ENCODE peak calls at places on chromosomes 16 and 17, in five cellular contexts. U is Peyer's patch; X is activated effector memory CD4-positive, alpha-beta T cell treated with Interleukin-2 at 50 U/mL for 16 hours; Q is midbrain; N is adrenal gland. H is an unnamed sample.

GRCh38 chr17:61570118-61570517 is 20.9 kb downstream of the NACA2 start:
- DNase-seq in N (no peak), X (no peak), Q (no peak), U (no peak), H (no peak)

GRCh38 chr16:8572919-8573724 is 17.2 kb downstream of the TMEM114 start:
- DNase-seq in U (no peak), N (no peak), Q (no peak), X (no peak), H (no peak)

GRCh38 chr16:51815527-51815926 is 664.5 kb upstream of the SALL1 start:
- DNase-seq in N (no peak), Q (no peak), U (no peak), X (no peak), H (no peak)

GRCh38 chr17:53150101-53150698 is 672.5 kb upstream of the KIF2B start:
- DNase-seq in Q (peak; percentile 6), U (no peak), X (no peak), N (no peak), H (no peak)

GRCh38 chr16:89324056-89325010 is 106.8 kb downstream of the ZNF778 start:
- DNase-seq in X (no peak), Q (no peak), U (no peak), N (no peak), H (no peak)

GRCh38 chr16:25187491-25187795 is 29.3 kb upstream of the AQP8 start:
- DNase-seq in U (no peak), Q (no peak), N (no peak), X (no peak), H (no peak)

GRCh38 chr16:31273676-31274075 is 13.9 kb downstream of the ITGAM start:
- DNase-seq in N (no peak), Q (no peak), U (no peak), X (no peak), H (no peak)

GRCh38 chr17:33112763-33113162 is 121.1 kb downstream of the SPACA3 start:
- DNase-seq in U (no peak), X (no peak), N (no peak), Q (no peak), H (no peak)

GRCh38 chr16:85088570-85089214 is 23.6 kb downstream of the CIBAR2 start:
- DNase-seq in U (no peak), Q (no peak), N (no peak), X (no peak), H (no peak)

GRCh38 chr17:41446806-41447205 is 6.0 kb upstream of the KRT38 start:
- DNase-seq in X (no peak), N (no peak), Q (no peak), U (no peak), H (no peak)

GRCh38 chr17:50943575-50943933 is 77.4 kb upstream of the TOB1 start:
- DNase-seq in N (no peak), U (no peak), X (no peak), Q (no peak), H (no peak)

GRCh38 chr17:187130-187529 is 5.7 kb upstream of the DOC2B start:
- DNase-seq in N (no peak), X (no peak), Q (no peak), U (no peak), H (no peak)

GRCh38 chr16:85465328-85466307 is 147.5 kb upstream of the GSE1 start:
- DNase-seq in U (no peak), N (peak; percentile 74), Q (no peak), X (no peak), H (no peak)

GRCh38 chr17:2040942-2041560 is 771 bp upstream of the OVCA2 start:
- DNase-seq in U (no peak), N (peak; percentile 68), X (no peak), Q (no peak), H (no peak)

GRCh38 chr16:50841081-50841886 is 99.4 kb downstream of the CYLD start:
- DNase-seq in X (peak; percentile 8), U (no peak), N (peak; percentile 47), Q (no peak), H (peak; percentile 21)

GRCh38 chr17:72373910-72374741 is 253.3 kb downstream of the SOX9 start:
- DNase-seq in U (no peak), Q (no peak), X (no peak), N (no peak), H (no peak)